ENCODE peak calls at places on chromosomes 12 and 14, in nine cellular contexts. P is heart left ventricle; D is thyroid gland; L is cardiac muscle cell; O is heart right ventricle; U is CD8-positive, alpha-beta T cell; R is AG04450; F is hepatocyte; X is PC-3. W is an unnamed sample. For H3K9me3, the result is how much of the 10 kb centered on the place peaks cover.

GRCh38 chr12:117321572-117321971 is 39.9 kb downstream of the NOS1 start:
- DNase-seq in P (no peak), D (no peak), L (no peak), O (no peak), U (no peak), R (no peak), F (no peak), X (peak), W (no peak)

GRCh38 chr14:49461529-49462401 is 124.4 kb downstream of the RPS29 start:
- DNase-seq in P (peak), D (peak), L (peak), O (peak), U (peak), R (peak), F (peak), X (peak), W (peak)

GRCh38 chr12:29088611-29089219 is 60.4 kb upstream of the FAR2 start:
- DNase-seq in P (no peak), D (no peak), L (no peak), O (no peak), U (no peak), R (no peak), F (no peak), X (peak), W (no peak)

GRCh38 chr12:104462931-104463339 is 6.2 kb downstream of the CHST11 start:
- DNase-seq in P (no peak), D (no peak), L (peak), O (no peak), U (peak), R (no peak), F (no peak), X (no peak), W (peak)

GRCh38 chr12:29309320-29309902 is 71.6 kb downstream of the ERGIC2 start:
- DNase-seq in P (no peak), D (no peak), L (peak), O (no peak), U (no peak), R (no peak), F (peak), X (peak), W (no peak)

GRCh38 chr12:120739821-120740613 is 14.4 kb downstream of the ACADS start:
- DNase-seq in P (no peak), D (no peak), L (no peak), O (no peak), U (no peak), R (no peak), F (no peak), X (no peak), W (no peak)

GRCh38 chr14:104692939-104693315 is 3.5 kb downstream of the INF2 start:
- DNase-seq in P (no peak), D (no peak), L (no peak), O (no peak), U (no peak), R (no peak), F (no peak), X (no peak), W (no peak)

GRCh38 chr12:43763769-43764168 is 5.0 kb downstream of the IRAK4 start:
- DNase-seq in P (no peak), D (no peak), L (no peak), O (no peak), U (no peak), R (no peak), F (no peak), X (no peak), W (no peak)

GRCh38 chr14:53367631-53368030 is 214.5 kb upstream of the DDHD1 start:
- DNase-seq in P (peak), D (no peak), L (no peak), O (peak), U (no peak), R (no peak), F (peak), X (no peak), W (no peak)

GRCh38 chr12:122965851-122966742 is at the start of gene ABCB9:
- DNase-seq in P (peak), D (peak), L (peak), O (peak), U (peak), R (peak), F (peak), X (peak), W (peak)

GRCh38 chr12:57138526-57139272 is 8.7 kb downstream of the LRP1-AS start:
- DNase-seq in P (peak), D (peak), L (no peak), O (peak), U (no peak), R (no peak), F (peak), X (no peak), W (no peak)

GRCh38 chr14:79514700-79515099 is 696.6 kb downstream of the DIO2 start:
- DNase-seq in P (no peak), D (no peak), L (no peak), O (no peak), U (no peak), R (peak), F (peak), X (peak), W (no peak)

GRCh38 chr12:13530966-13531365 is 334.4 kb downstream of the EMP1 start:
- DNase-seq in P (no peak), D (peak), L (no peak), O (no peak), U (no peak), R (no peak), F (no peak), X (no peak), W (no peak)

GRCh38 chr14:62027958-62028357 is 265.7 kb downstream of the SNAPC1 start:
- DNase-seq in P (no peak), D (no peak), L (no peak), O (no peak), U (no peak), R (no peak), F (no peak), X (no peak), W (no peak)

GRCh38 chr14:91396959-91397815 is 20.4 kb downstream of the CCDC88C start:
- DNase-seq in P (no peak), D (no peak), L (no peak), O (no peak), U (peak), R (no peak), F (no peak), X (no peak), W (peak)

GRCh38 chr12:54452628-54453027 is 20.8 kb downstream of the GTSF1 start:
- DNase-seq in P (no peak), D (no peak), L (no peak), O (no peak), U (no peak), R (no peak), F (no peak), X (no peak), W (no peak)

GRCh38 chr14:50333010-50333409 is 20.9 kb downstream of the DMAC2L start:
- DNase-seq in P (peak), D (no peak), L (no peak), O (peak), U (no peak), R (no peak), F (no peak), X (peak), W (no peak)

GRCh38 chr12:97556201-97556824 is 93.7 kb downstream of the RMST start:
- DNase-seq in P (peak), D (peak), L (peak), O (peak), U (no peak), R (no peak), F (peak), X (peak), W (no peak)

GRCh38 chr12:110756611-110757010 is 13.9 kb upstream of the PPP1CC start:
- DNase-seq in P (no peak), D (no peak), L (no peak), O (no peak), U (no peak), R (no peak), F (no peak), X (no peak), W (no peak)

GRCh38 chr14:23439107-23439835 is 3.8 kb upstream of the MYH7 start:
- DNase-seq in P (no peak), D (no peak), L (no peak), O (no peak), U (no peak), R (no peak), F (no peak), X (no peak), W (no peak)

GRCh38 chr14:25050494-25051170 is 685 bp upstream of the STXBP6 start:
- DNase-seq in P (no peak), D (peak), L (peak), O (peak), U (no peak), R (no peak), F (peak), X (peak), W (no peak)

GRCh38 chr14:89549381-89550102 is 132.5 kb upstream of the FOXN3 start:
- DNase-seq in P (no peak), D (no peak), L (no peak), O (no peak), U (no peak), R (no peak), F (no peak), X (no peak), W (no peak)

GRCh38 chr12:1350055-1350933 is 244.1 kb downstream of the FBXL14 start:
- DNase-seq in P (no peak), D (no peak), L (no peak), O (no peak), U (no peak), R (peak), F (peak), X (peak), W (no peak)

GRCh38 chr14:62126885-62127478 is 364.8 kb downstream of the SNAPC1 start:
- DNase-seq in P (no peak), D (no peak), L (peak), O (peak), U (no peak), R (peak), F (peak), X (peak), W (no peak)

GRCh38 chr14:89947344-89947743 is 7.2 kb downstream of the EFCAB11 start:
- DNase-seq in P (no peak), D (no peak), L (no peak), O (no peak), U (no peak), R (no peak), F (no peak), X (no peak), W (no peak)

GRCh38 chr14:65470404-65470880 is 57.9 kb downstream of the FUT8 start:
- DNase-seq in P (no peak), D (no peak), L (no peak), O (no peak), U (no peak), R (no peak), F (peak), X (no peak), W (no peak)

GRCh38 chr12:116708826-116709756 is 28.8 kb downstream of the SPRING1 start:
- DNase-seq in P (peak), D (peak), L (no peak), O (peak), U (peak), R (no peak), F (peak), X (peak), W (peak)

GRCh38 chr12:128586630-128587029 is 237.1 kb downstream of the SLC15A4 start:
- DNase-seq in P (no peak), D (no peak), L (no peak), O (no peak), U (no peak), R (no peak), F (no peak), X (no peak), W (no peak)

GRCh38 chr12:123995023-123995422 is 22.0 kb downstream of the ZNF664 start:
- DNase-seq in P (no peak), D (peak), L (no peak), O (no peak), U (no peak), R (no peak), F (no peak), X (peak), W (no peak)

GRCh38 chr12:121916719-121917118 is 1.7 kb upstream of the CFAP251 start:
- DNase-seq in P (peak), D (no peak), L (no peak), O (peak), U (no peak), R (no peak), F (peak), X (peak), W (no peak)

GRCh38 chr14:100193417-100194357 is 34.2 kb upstream of the DEGS2 start:
- DNase-seq in P (no peak), D (peak), L (no peak), O (no peak), U (no peak), R (no peak), F (no peak), X (no peak), W (no peak)

GRCh38 chr12:55850893-55851292 is 8.2 kb upstream of the MMP19 start:
- DNase-seq in P (no peak), D (peak), L (peak), O (no peak), U (no peak), R (no peak), F (no peak), X (no peak), W (no peak)

GRCh38 chr12:8513203-8513602 is at the start of gene CLEC4D:
- DNase-seq in P (no peak), D (no peak), L (no peak), O (no peak), U (no peak), R (no peak), F (no peak), X (no peak), W (no peak)

GRCh38 chr14:25121342-25122129 is 71.6 kb upstream of the STXBP6 start:
- DNase-seq in P (no peak), D (no peak), L (peak), O (no peak), U (no peak), R (no peak), F (peak), X (no peak), W (no peak)

GRCh38 chr12:11171953-11172675 is 1.1 kb downstream of the SMIM10L1 start:
- DNase-seq in P (no peak), D (no peak), L (peak), O (no peak), U (no peak), R (no peak), F (peak), X (no peak), W (no peak)

GRCh38 chr14:74949211-74949610 is 6.2 kb downstream of the PGF start:
- DNase-seq in P (no peak), D (no peak), L (no peak), O (no peak), U (no peak), R (no peak), F (no peak), X (no peak), W (no peak)

GRCh38 chr12:30423330-30423729 is 272.3 kb downstream of the IPO8 start:
- DNase-seq in P (no peak), D (no peak), L (no peak), O (no peak), U (no peak), R (no peak), F (no peak), X (no peak), W (no peak)
- H3K9me3 ChIP-seq in P (under half), D (under half), L (under half), O (under half), U (under half), R (under half), F (under half), X (under half), W (under half)

GRCh38 chr14:102863381-102863780 is 59.1 kb upstream of the AMN start:
- DNase-seq in P (no peak), D (peak), L (peak), O (no peak), U (no peak), R (no peak), F (no peak), X (no peak), W (no peak)

GRCh38 chr14:102854397-102854703 is 68.1 kb upstream of the AMN start:
- DNase-seq in P (no peak), D (no peak), L (no peak), O (no peak), U (no peak), R (no peak), F (no peak), X (no peak), W (no peak)

GRCh38 chr14:102862154-102862772 is 60.2 kb upstream of the AMN start:
- DNase-seq in P (no peak), D (no peak), L (no peak), O (no peak), U (no peak), R (no peak), F (no peak), X (no peak), W (no peak)

GRCh38 chr14:102857444-102857843 is 65.0 kb upstream of the AMN start:
- DNase-seq in P (no peak), D (no peak), L (no peak), O (no peak), U (no peak), R (no peak), F (no peak), X (no peak), W (no peak)

GRCh38 chr14:102859911-102860310 is 62.6 kb upstream of the AMN start:
- DNase-seq in P (no peak), D (no peak), L (no peak), O (no peak), U (no peak), R (no peak), F (no peak), X (no peak), W (no peak)
- H3K9me3 ChIP-seq in P (under half), D (under half), L (under half), O (under half), U (under half), R (under half), F (under half), X (under half), W (under half)

GRCh38 chr14:20195911-20196310 is 5.2 kb downstream of the OR11G2 start:
- DNase-seq in P (no peak), D (no peak), L (no peak), O (no peak), U (no peak), R (no peak), F (no peak), X (peak), W (no peak)

GRCh38 chr14:20190596-20190995 is at the start of gene OR11G2:
- DNase-seq in P (no peak), D (no peak), L (no peak), O (no peak), U (no peak), R (no peak), F (no peak), X (no peak), W (no peak)

GRCh38 chr14:20194101-20194500 is 3.4 kb downstream of the OR11G2 start:
- DNase-seq in P (no peak), D (no peak), L (no peak), O (no peak), U (no peak), R (no peak), F (no peak), X (no peak), W (no peak)

DNA sequence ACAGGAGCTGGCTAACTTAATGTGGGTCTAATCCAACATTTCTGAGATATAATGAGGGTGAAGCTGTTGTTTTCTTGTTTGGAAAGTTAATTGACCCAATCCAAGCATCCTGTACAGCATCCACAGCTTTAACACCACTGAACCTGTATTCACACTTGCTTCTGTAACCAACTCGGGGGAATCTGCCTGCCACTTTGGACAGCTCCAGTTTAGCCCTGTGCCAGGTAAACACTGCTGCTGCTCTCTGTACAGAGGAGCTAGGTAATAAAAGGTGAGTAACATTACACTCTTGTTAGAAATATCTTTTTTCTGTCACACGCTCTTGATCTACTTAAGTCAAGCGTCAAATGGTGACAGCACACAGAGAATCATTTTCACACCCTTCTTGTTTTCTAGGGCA is 700 bp downstream of the OR11G2 start:
- DNase-seq in P (no peak), D (no peak), L (no peak), O (no peak), U (no peak), R (no peak), F (no peak), X (no peak), W (no peak)
- H3K9me3 ChIP-seq in P (under half), D (under half), L (under half), O (under half), U (under half), R (under half), F (under half), X (under half), W (under half)

DNA sequence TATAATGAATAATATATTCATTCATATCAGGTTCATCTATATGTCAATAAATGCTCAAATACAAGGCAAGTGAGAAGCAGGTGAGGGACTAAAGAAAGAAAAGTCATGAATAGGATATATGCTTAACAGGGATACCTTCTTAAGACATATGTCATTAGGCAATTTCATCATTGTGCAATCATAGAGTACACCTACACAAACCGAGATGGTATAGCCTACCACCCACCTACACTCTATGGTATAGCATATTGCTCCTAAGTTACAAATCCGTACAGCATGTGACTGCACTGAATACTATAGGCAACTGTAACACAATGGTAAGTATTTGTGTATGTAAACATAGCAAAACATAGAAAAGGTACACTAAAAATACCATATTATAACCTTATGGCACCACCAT is 39.0 kb downstream of the KANSL2 start:
- DNase-seq in P (no peak), D (no peak), L (no peak), O (no peak), U (no peak), R (no peak), F (no peak), X (no peak), W (no peak)
- H3K9me3 ChIP-seq in P (under half), D (under half), L (under half), O (under half), U (under half), R (under half), F (under half), X (under half), W (under half)

GRCh38 chr14:105851716-105852377 is 325.5 kb downstream of the TMEM121 start:
- DNase-seq in P (no peak), D (no peak), L (no peak), O (no peak), U (no peak), R (no peak), F (peak), X (no peak), W (no peak)
- H3K9me3 ChIP-seq in P (under half), D (under half), L (under half), O (under half), U (under half), R (half or more), F (under half), X (under half), W (under half)

GRCh38 chr14:20223410-20223809 is at the start of gene OR11H6:
- DNase-seq in P (no peak), D (no peak), L (no peak), O (no peak), U (no peak), R (no peak), F (no peak), X (no peak), W (no peak)
- H3K9me3 ChIP-seq in P (under half), D (under half), L (under half), O (under half), U (under half), R (under half), F (under half), X (under half), W (under half)